ENCODE peak calls at places on chromosomes 16 and 17, in ten cellular contexts. D, R, N, K, Q, F, V, T, L and P are unnamed samples.

GRCh38 chr17:50267074-50267841 is 7.0 kb upstream of the TMEM92 start:
- DNase-seq in D (peak), R (no peak), N (no peak), K (no peak), Q (no peak), F (no peak), V (no peak), T (no peak), L (no peak), P (peak)

GRCh38 chr16:67862623-67863583 is 9.9 kb upstream of the EDC4 start:
- DNase-seq in D (no peak), R (peak), N (peak), K (peak), Q (no peak), F (no peak), V (no peak), T (no peak), L (no peak), P (no peak)

GRCh38 chr17:69058165-69058564 is 2.6 kb downstream of the ABCA9 start:
- DNase-seq in D (no peak), R (no peak), N (no peak), K (no peak), Q (no peak), F (peak), V (peak), T (no peak), L (no peak), P (no peak)

GRCh38 chr16:58057784-58058183 is 32.2 kb downstream of the MMP15 start:
- DNase-seq in D (no peak), R (no peak), N (no peak), K (no peak), Q (no peak), F (no peak), V (no peak), T (no peak), L (no peak), P (no peak)

GRCh38 chr16:56995136-56995805 is 5.9 kb downstream of the NLRC5 start:
- DNase-seq in D (no peak), R (no peak), N (no peak), K (no peak), Q (no peak), F (no peak), V (no peak), T (no peak), L (no peak), P (no peak)

GRCh38 chr16:31676731-31677130 is 149.0 kb downstream of the AHSP start:
- DNase-seq in D (no peak), R (no peak), N (no peak), K (no peak), Q (no peak), F (no peak), V (no peak), T (no peak), L (no peak), P (no peak)

GRCh38 chr17:59534583-59534982 is 30.8 kb upstream of the DHX40 start:
- DNase-seq in D (no peak), R (no peak), N (no peak), K (no peak), Q (no peak), F (peak), V (peak), T (no peak), L (no peak), P (no peak)

GRCh38 chr17:39167492-39167891 is 1.5 kb upstream of the ARL5C start:
- DNase-seq in D (no peak), R (peak), N (no peak), K (no peak), Q (no peak), F (peak), V (no peak), T (no peak), L (no peak), P (no peak)

GRCh38 chr16:69397821-69398521 is 12.2 kb upstream of the TERF2 start:
- DNase-seq in D (no peak), R (no peak), N (peak), K (peak), Q (no peak), F (peak), V (peak), T (no peak), L (no peak), P (peak)

GRCh38 chr17:13509561-13509960 is 92.2 kb downstream of the HS3ST3A1 start:
- DNase-seq in D (no peak), R (no peak), N (no peak), K (no peak), Q (no peak), F (no peak), V (peak), T (no peak), L (no peak), P (no peak)

GRCh38 chr17:77208217-77208808 is 67.5 kb downstream of the SEC14L1 start:
- DNase-seq in D (no peak), R (no peak), N (peak), K (peak), Q (peak), F (no peak), V (peak), T (peak), L (no peak), P (no peak)

GRCh38 chr17:64653325-64653984 is 8.7 kb downstream of the SMURF2 start:
- DNase-seq in D (no peak), R (no peak), N (no peak), K (no peak), Q (no peak), F (no peak), V (no peak), T (no peak), L (no peak), P (no peak)

GRCh38 chr16:82439678-82440293 is 187.0 kb upstream of the CDH13 start:
- DNase-seq in D (peak), R (no peak), N (no peak), K (no peak), Q (no peak), F (no peak), V (peak), T (no peak), L (no peak), P (no peak)

GRCh38 chr17:68807998-68808772 is 147.0 kb downstream of the ABCA8 start:
- DNase-seq in D (no peak), R (no peak), N (no peak), K (no peak), Q (no peak), F (no peak), V (no peak), T (no peak), L (no peak), P (no peak)